ENCODE peak calls at places on chromosomes 13 and 19, in nine cellular contexts. One of them, this sample, is unnamed.

GRCh38 chr13:30409911-30410704 is 12.2 kb upstream of the UBE2L5 start:
- DNase-seq in neural progenitor cell: no peak
- DNase-seq in HCT116: no peak
- DNase-seq in psoas muscle: no peak
- DNase-seq in tibial artery: peak; percentile 77
- DNase-seq in GM23338: no peak
- DNase-seq in Caco-2: no peak
- DNase-seq in CD8-positive, alpha-beta T cell: no peak
- DNase-seq in fibroblast of lung: peak; percentile 85
- DNase-seq in this sample: no peak

GRCh38 chr19:45097776-45098520 is 5.0 kb downstream of the PPP1R37 start:
- DNase-seq in HCT116: no peak
- DNase-seq in CD8-positive, alpha-beta T cell: no peak
- DNase-seq in tibial artery: no peak
- DNase-seq in GM23338: no peak
- DNase-seq in Caco-2: peak; percentile 68
- DNase-seq in fibroblast of lung: peak; percentile 96
- DNase-seq in psoas muscle: peak; percentile 90
- DNase-seq in neural progenitor cell: no peak
- DNase-seq in this sample: no peak

GRCh38 chr19:40322271-40322610 is 26.0 kb downstream of the C19orf47 start:
- DNase-seq in HCT116: no peak
- DNase-seq in CD8-positive, alpha-beta T cell: no peak
- DNase-seq in psoas muscle: no peak
- DNase-seq in Caco-2: no peak
- DNase-seq in fibroblast of lung: no peak
- DNase-seq in tibial artery: no peak
- DNase-seq in GM23338: no peak
- DNase-seq in neural progenitor cell: no peak
- DNase-seq in this sample: no peak

GRCh38 chr19:8036438-8037099 is 16.0 kb upstream of the CCL25 start:
- DNase-seq in GM23338: no peak
- DNase-seq in psoas muscle: no peak
- DNase-seq in neural progenitor cell: no peak
- DNase-seq in Caco-2: no peak
- DNase-seq in fibroblast of lung: no peak
- DNase-seq in HCT116: no peak
- DNase-seq in CD8-positive, alpha-beta T cell: no peak
- DNase-seq in tibial artery: no peak
- DNase-seq in this sample: no peak

GRCh38 chr13:29548722-29549446 is 46.6 kb downstream of the SLC7A1 start:
- DNase-seq in neural progenitor cell: no peak
- DNase-seq in HCT116: no peak
- DNase-seq in Caco-2: no peak
- DNase-seq in GM23338: no peak
- DNase-seq in fibroblast of lung: peak; percentile 94
- DNase-seq in CD8-positive, alpha-beta T cell: no peak
- DNase-seq in psoas muscle: no peak
- DNase-seq in tibial artery: no peak
- DNase-seq in this sample: no peak

GRCh38 chr19:4196009-4196408 is 13.5 kb downstream of the ANKRD24 start:
- DNase-seq in psoas muscle: no peak
- DNase-seq in fibroblast of lung: no peak
- DNase-seq in CD8-positive, alpha-beta T cell: no peak
- DNase-seq in Caco-2: no peak
- DNase-seq in GM23338: no peak
- DNase-seq in HCT116: no peak
- DNase-seq in tibial artery: no peak
- DNase-seq in neural progenitor cell: no peak
- DNase-seq in this sample: no peak

GRCh38 chr13:83184819-83185218 is 697.5 kb downstream of the SLITRK1 start:
- DNase-seq in fibroblast of lung: peak; percentile 29
- DNase-seq in HCT116: no peak
- DNase-seq in GM23338: no peak
- DNase-seq in CD8-positive, alpha-beta T cell: no peak
- DNase-seq in Caco-2: no peak
- DNase-seq in neural progenitor cell: no peak
- DNase-seq in tibial artery: no peak
- DNase-seq in psoas muscle: no peak
- DNase-seq in this sample: no peak

GRCh38 chr13:83730674-83731073 is 151.6 kb downstream of the SLITRK1 start:
- DNase-seq in CD8-positive, alpha-beta T cell: no peak
- DNase-seq in HCT116: no peak
- DNase-seq in psoas muscle: no peak
- DNase-seq in neural progenitor cell: no peak
- DNase-seq in GM23338: peak; percentile 2
- DNase-seq in fibroblast of lung: no peak
- DNase-seq in tibial artery: no peak
- DNase-seq in Caco-2: no peak
- DNase-seq in this sample: no peak

GRCh38 chr13:44713793-44714469 is 137.8 kb upstream of the TSC22D1 start:
- DNase-seq in fibroblast of lung: peak; percentile 99
- DNase-seq in Caco-2: peak; percentile 68
- DNase-seq in psoas muscle: no peak
- DNase-seq in CD8-positive, alpha-beta T cell: no peak
- DNase-seq in tibial artery: no peak
- DNase-seq in HCT116: peak; percentile 79
- DNase-seq in GM23338: no peak
- DNase-seq in neural progenitor cell: no peak
- DNase-seq in this sample: no peak

GRCh38 chr13:80054806-80055205 is 286.1 kb downstream of the SPRY2 start:
- DNase-seq in Caco-2: no peak
- DNase-seq in HCT116: no peak
- DNase-seq in tibial artery: no peak
- DNase-seq in CD8-positive, alpha-beta T cell: no peak
- DNase-seq in GM23338: no peak
- DNase-seq in fibroblast of lung: peak; percentile 56
- DNase-seq in neural progenitor cell: no peak
- DNase-seq in psoas muscle: no peak
- DNase-seq in this sample: no peak

GRCh38 chr19:33191501-33191900 is 2.6 kb upstream of the LRP3 start:
- DNase-seq in HCT116: no peak
- DNase-seq in CD8-positive, alpha-beta T cell: no peak
- DNase-seq in Caco-2: no peak
- DNase-seq in fibroblast of lung: no peak
- DNase-seq in tibial artery: peak; percentile 25
- DNase-seq in psoas muscle: peak; percentile 8
- DNase-seq in GM23338: no peak
- DNase-seq in neural progenitor cell: no peak
- DNase-seq in this sample: no peak

GRCh38 chr13:75256922-75257321 is 225.0 kb downstream of the TBC1D4 start:
- DNase-seq in HCT116: no peak
- DNase-seq in fibroblast of lung: peak; percentile 45
- DNase-seq in psoas muscle: no peak
- DNase-seq in tibial artery: no peak
- DNase-seq in neural progenitor cell: no peak
- DNase-seq in CD8-positive, alpha-beta T cell: no peak
- DNase-seq in GM23338: no peak
- DNase-seq in Caco-2: no peak
- DNase-seq in this sample: no peak

GRCh38 chr19:17557461-17557860 is 2.0 kb downstream of the COLGALT1 start:
- DNase-seq in Caco-2: no peak
- DNase-seq in neural progenitor cell: no peak
- DNase-seq in CD8-positive, alpha-beta T cell: no peak
- DNase-seq in tibial artery: no peak
- DNase-seq in GM23338: no peak
- DNase-seq in HCT116: no peak
- DNase-seq in fibroblast of lung: no peak
- DNase-seq in psoas muscle: no peak
- DNase-seq in this sample: no peak

GRCh38 chr13:46377554-46377953 is 9.5 kb downstream of the RUBCNL start:
- DNase-seq in fibroblast of lung: no peak
- DNase-seq in CD8-positive, alpha-beta T cell: no peak
- DNase-seq in psoas muscle: no peak
- DNase-seq in HCT116: no peak
- DNase-seq in Caco-2: no peak
- DNase-seq in GM23338: no peak
- DNase-seq in tibial artery: no peak
- DNase-seq in neural progenitor cell: no peak
- DNase-seq in this sample: no peak

GRCh38 chr19:2549701-2550191 is 73.8 kb downstream of the GADD45B start:
- DNase-seq in HCT116: no peak
- DNase-seq in fibroblast of lung: peak; percentile 98
- DNase-seq in psoas muscle: peak; percentile 88
- DNase-seq in neural progenitor cell: no peak
- DNase-seq in GM23338: no peak
- DNase-seq in CD8-positive, alpha-beta T cell: no peak
- DNase-seq in Caco-2: no peak
- DNase-seq in tibial artery: peak; percentile 89
- DNase-seq in this sample: no peak

DNA sequence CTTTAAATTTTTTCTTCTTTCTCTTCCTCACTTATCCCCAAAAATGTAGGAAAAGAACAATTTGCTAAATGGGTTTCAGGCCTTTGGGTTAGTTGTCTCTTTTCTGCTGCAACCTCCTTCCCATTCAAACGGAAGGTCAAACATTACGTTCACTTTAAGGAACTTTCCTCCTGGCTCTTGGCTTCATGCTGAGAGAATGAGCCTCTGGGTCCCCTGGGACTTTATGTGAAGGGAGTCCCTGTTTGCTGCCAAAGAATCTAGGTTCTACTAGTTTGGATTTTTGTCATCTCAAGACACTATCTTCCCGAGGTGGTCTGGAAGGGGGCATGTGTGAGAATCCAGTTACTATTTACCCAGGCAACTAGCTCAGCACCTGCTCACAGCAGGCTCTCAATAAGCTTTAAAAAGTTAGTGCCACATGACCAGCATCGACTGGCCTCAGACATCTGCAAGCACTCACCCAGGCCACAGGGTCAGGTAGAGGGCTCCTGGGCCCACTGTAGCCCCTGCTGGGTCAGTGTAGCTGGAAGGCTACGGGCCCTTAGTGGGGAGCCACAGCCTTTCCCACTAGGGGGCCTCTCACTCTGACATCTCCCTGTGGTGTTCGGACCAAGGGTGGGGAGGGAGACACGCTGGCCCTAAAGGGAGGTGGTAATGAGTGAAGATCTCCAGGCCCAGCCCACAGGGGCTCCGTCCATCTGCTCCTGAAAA is 40.5 kb downstream of the FAM124A start:
- DNase-seq in psoas muscle: no peak
- DNase-seq in tibial artery: no peak
- DNase-seq in fibroblast of lung: no peak
- DNase-seq in CD8-positive, alpha-beta T cell: no peak
- DNase-seq in GM23338: no peak
- DNase-seq in Caco-2: no peak
- DNase-seq in HCT116: no peak
- DNase-seq in neural progenitor cell: peak; percentile 55
- DNase-seq in this sample: no peak
- TF ChIP-seq CTCF in psoas muscle: no peak
- TF ChIP-seq CTCF in tibial artery: no peak
- TF ChIP-seq CTCF in fibroblast of lung: no peak
- TF ChIP-seq CTCF in CD8-positive, alpha-beta T cell: no peak
- TF ChIP-seq CTCF in GM23338: peak; percentile 7
- TF ChIP-seq CTCF in Caco-2: peak; percentile 37
- TF ChIP-seq CTCF in HCT116: no peak
- TF ChIP-seq CTCF in neural progenitor cell: no peak
- TF ChIP-seq CTCF in this sample: no peak

GRCh38 chr19:48102870-48103751 is 7.5 kb downstream of the PLA2G4C start:
- DNase-seq in fibroblast of lung: peak; percentile 68
- DNase-seq in GM23338: peak; percentile 82
- DNase-seq in Caco-2: peak; percentile 63
- DNase-seq in CD8-positive, alpha-beta T cell: no peak
- DNase-seq in psoas muscle: no peak
- DNase-seq in neural progenitor cell: peak; percentile 69
- DNase-seq in HCT116: peak; percentile 75
- DNase-seq in tibial artery: no peak
- DNase-seq in this sample: peak; percentile 64
- TF ChIP-seq CTCF in fibroblast of lung: peak; percentile 60
- TF ChIP-seq CTCF in GM23338: peak; percentile 94
- TF ChIP-seq CTCF in Caco-2: peak; percentile 82
- TF ChIP-seq CTCF in CD8-positive, alpha-beta T cell: peak; percentile 51
- TF ChIP-seq CTCF in psoas muscle: peak; percentile 43
- TF ChIP-seq CTCF in neural progenitor cell: peak; percentile 84
- TF ChIP-seq CTCF in HCT116: peak; percentile 81
- TF ChIP-seq CTCF in tibial artery: peak; percentile 23
- TF ChIP-seq CTCF in this sample: peak; percentile 71

GRCh38 chr13:47598340-47598911 is 402.6 kb downstream of the SUCLA2 start:
- DNase-seq in tibial artery: no peak
- DNase-seq in neural progenitor cell: no peak
- DNase-seq in Caco-2: no peak
- DNase-seq in CD8-positive, alpha-beta T cell: no peak
- DNase-seq in GM23338: peak; percentile 7
- DNase-seq in HCT116: no peak
- DNase-seq in psoas muscle: no peak
- DNase-seq in fibroblast of lung: peak; percentile 12
- DNase-seq in this sample: no peak

GRCh38 chr13:47592256-47592655 is 408.8 kb downstream of the SUCLA2 start:
- DNase-seq in CD8-positive, alpha-beta T cell: no peak
- DNase-seq in psoas muscle: no peak
- DNase-seq in HCT116: no peak
- DNase-seq in Caco-2: no peak
- DNase-seq in GM23338: no peak
- DNase-seq in neural progenitor cell: no peak
- DNase-seq in tibial artery: no peak
- DNase-seq in fibroblast of lung: no peak
- DNase-seq in this sample: no peak

DNA sequence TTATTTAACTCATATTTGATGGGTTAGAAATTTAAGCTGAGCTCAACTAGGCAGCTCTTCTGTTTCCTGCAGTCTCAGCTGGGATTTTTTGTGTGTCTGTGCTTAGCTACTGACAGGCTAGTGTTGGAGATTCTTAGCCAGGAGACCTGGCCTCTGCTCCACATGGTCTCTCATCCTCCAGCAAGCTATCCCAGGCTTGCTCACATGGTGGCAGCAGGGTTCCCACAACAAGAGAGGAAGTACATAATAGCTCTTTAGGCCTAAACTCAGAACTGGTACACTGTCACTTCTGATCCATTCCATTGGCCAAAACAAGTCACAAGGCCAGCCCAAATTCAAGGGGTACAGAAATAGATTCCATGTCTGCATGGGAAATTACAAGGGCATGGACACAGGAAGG is 406.2 kb downstream of the SUCLA2 start:
- DNase-seq in GM23338: peak; percentile 41
- DNase-seq in fibroblast of lung: no peak
- DNase-seq in CD8-positive, alpha-beta T cell: no peak
- DNase-seq in Caco-2: peak; percentile 47
- DNase-seq in psoas muscle: no peak
- DNase-seq in HCT116: no peak
- DNase-seq in neural progenitor cell: peak; percentile 23
- DNase-seq in tibial artery: no peak
- DNase-seq in this sample: no peak
- TF ChIP-seq CTCF in GM23338: peak; percentile 28
- TF ChIP-seq CTCF in fibroblast of lung: no peak
- TF ChIP-seq CTCF in CD8-positive, alpha-beta T cell: no peak
- TF ChIP-seq CTCF in Caco-2: peak; percentile 34
- TF ChIP-seq CTCF in psoas muscle: no peak
- TF ChIP-seq CTCF in HCT116: no peak
- TF ChIP-seq CTCF in neural progenitor cell: peak; percentile 31
- TF ChIP-seq CTCF in tibial artery: no peak
- TF ChIP-seq CTCF in this sample: peak; percentile 20

DNA sequence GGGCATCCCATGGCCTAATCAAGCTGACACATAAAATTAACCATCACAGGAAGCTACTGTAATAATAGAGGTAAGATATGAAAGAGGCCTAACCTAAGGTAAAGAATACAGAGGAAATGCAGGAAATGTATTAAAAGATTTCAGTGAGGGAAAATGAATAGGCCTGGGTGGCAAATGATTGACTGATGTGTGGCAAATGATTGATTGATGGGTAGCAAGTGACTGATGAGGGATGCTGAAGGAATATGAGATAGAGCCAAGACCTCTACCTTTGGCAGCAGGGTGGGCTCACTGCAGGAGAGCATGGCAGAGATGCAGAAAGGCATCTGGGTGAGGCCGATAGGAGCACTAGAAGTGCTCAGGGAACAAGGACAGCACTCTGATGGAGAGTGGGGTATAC is 172.9 kb downstream of the KCTD12 start:
- DNase-seq in neural progenitor cell: no peak
- DNase-seq in GM23338: no peak
- DNase-seq in Caco-2: no peak
- DNase-seq in psoas muscle: no peak
- DNase-seq in tibial artery: no peak
- DNase-seq in CD8-positive, alpha-beta T cell: no peak
- DNase-seq in fibroblast of lung: no peak
- DNase-seq in HCT116: no peak
- DNase-seq in this sample: no peak
- TF ChIP-seq CTCF in neural progenitor cell: no peak
- TF ChIP-seq CTCF in GM23338: no peak
- TF ChIP-seq CTCF in Caco-2: no peak
- TF ChIP-seq CTCF in psoas muscle: no peak
- TF ChIP-seq CTCF in tibial artery: no peak
- TF ChIP-seq CTCF in CD8-positive, alpha-beta T cell: no peak
- TF ChIP-seq CTCF in fibroblast of lung: no peak
- TF ChIP-seq CTCF in HCT116: no peak
- TF ChIP-seq CTCF in this sample: no peak